ENCODE peak calls at places on chromosomes 16 and 17, in four cellular contexts. W is kidney; J is CD4-positive, CD25-positive, alpha-beta regulatory T cell; U is GM23248. E is an unnamed sample.

GRCh38 chr17:2062571-2063183 is 7.8 kb downstream of the HIC1 start:
- DNase-seq in J (no peak), W (peak), U (peak), E (peak)

GRCh38 chr17:65515959-65516948 is 45.2 kb downstream of the AXIN2 start:
- DNase-seq in J (no peak), W (no peak), U (peak), E (peak)

GRCh38 chr17:3843935-3844516 is 2.0 kb downstream of the NCBP3 start:
- DNase-seq in U (peak), J (no peak), W (no peak), E (peak)

GRCh38 chr17:45384047-45384799 is 48.4 kb downstream of the ARHGAP27 start:
- DNase-seq in W (no peak), J (no peak), U (no peak), E (no peak)

GRCh38 chr17:67620088-67620487 is 97.6 kb upstream of the NOL11 start:
- DNase-seq in J (no peak), W (no peak), U (no peak), E (no peak)

GRCh38 chr16:7318661-7319060 is 14.0 kb upstream of the RBFOX1 start:
- DNase-seq in U (no peak), J (no peak), W (no peak), E (no peak)

GRCh38 chr16:70649300-70649699 is 2.9 kb downstream of the IL34 start:
- DNase-seq in J (no peak), W (no peak), U (peak), E (peak)

GRCh38 chr17:40547079-40547784 is 18.0 kb downstream of the CCR7 start:
- DNase-seq in U (no peak), J (no peak), W (no peak), E (no peak)

GRCh38 chr16:67149276-67150057 is 1.3 kb downstream of the B3GNT9 start:
- DNase-seq in U (no peak), W (peak), J (no peak), E (no peak)
- H3K4me3 ChIP-seq in U (peak), W (no peak), J (no peak), E (peak)

GRCh38 chr17:10622610-10623485 is 34.3 kb downstream of the MYH3 start:
- DNase-seq in U (no peak), W (no peak), J (no peak), E (no peak)
- H3K4me3 ChIP-seq in U (no peak), W (no peak), J (no peak), E (no peak)

GRCh38 chr17:27559506-27559931 is 71.5 kb upstream of the LGALS9 start:
- DNase-seq in U (peak), W (peak), J (no peak), E (peak)
- H3K4me3 ChIP-seq in U (peak), W (no peak), J (no peak), E (peak)

DNA sequence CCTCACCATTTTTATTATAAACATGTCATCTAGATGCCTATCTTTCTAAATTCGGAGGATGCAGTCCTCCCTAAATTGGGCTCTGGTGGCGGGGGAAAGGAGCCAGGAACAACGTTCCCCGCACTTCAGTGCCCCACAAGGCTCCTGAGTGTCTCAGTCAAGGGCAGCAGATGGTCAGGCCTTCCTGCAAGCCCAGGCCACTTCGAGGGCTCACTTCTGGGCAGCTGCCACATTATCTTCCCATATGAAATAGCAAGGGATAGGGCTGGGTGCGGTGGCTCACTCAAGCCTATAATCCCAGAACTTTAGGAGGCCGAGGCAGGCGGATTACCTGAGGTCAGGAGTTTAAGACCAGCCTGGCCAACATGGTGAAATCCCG is 32.3 kb downstream of the FBXO31 start:
- DNase-seq in J (no peak), W (no peak), U (no peak), E (peak)
- H3K4me3 ChIP-seq in J (no peak), W (no peak), U (peak), E (no peak)

DNA sequence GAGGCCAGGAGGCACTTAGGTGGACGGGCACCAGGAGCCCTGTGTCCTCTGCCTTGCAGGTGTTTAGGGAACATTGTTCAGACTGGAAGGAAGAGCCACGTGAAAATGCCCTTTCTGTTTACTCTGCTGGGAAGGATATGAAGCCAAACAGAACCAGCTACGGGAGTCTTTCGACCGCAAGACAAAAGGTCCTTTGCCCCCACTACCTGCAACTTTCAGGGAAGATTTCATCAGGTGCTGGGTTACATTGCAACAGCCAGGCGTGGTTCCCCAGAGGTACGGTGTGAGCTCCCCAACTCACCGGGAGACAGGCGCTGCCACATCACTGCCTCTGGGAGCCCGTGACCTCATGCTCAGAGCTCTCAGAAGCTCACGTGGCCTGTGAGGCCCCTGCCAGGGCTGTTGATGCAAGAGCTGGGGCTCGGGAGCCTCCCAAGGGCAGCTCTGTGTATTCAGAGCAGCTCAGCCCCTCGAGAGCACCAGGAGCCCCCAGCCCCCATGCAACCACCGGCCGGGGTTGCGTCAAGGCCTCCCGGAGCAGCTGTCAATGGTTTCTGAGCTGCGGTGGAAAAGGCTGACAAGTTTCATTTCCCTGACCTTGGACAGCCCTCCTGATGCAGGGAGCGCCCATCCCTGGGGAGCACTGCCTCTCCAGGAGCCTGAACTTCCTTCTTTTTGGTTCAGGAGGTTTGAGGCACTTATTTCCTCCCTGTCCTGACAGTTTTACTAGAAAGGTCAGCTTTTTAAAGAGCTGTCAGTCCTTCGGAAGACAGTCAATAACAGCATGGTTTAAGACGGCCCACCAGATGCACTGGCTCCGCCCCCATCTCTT is 42.1 kb downstream of the TBC1D16 start:
- DNase-seq in J (no peak), W (peak), U (peak), E (peak)
- H3K4me3 ChIP-seq in J (no peak), W (no peak), U (peak), E (peak)

GRCh38 chr16:23195415-23195978 is 13.0 kb downstream of the SCNN1G start:
- DNase-seq in U (no peak), W (no peak), J (no peak), E (no peak)

GRCh38 chr16:23194497-23195221 is 12.1 kb downstream of the SCNN1G start:
- DNase-seq in J (no peak), U (no peak), W (no peak), E (no peak)

GRCh38 chr16:23202166-23202565 is 19.6 kb downstream of the SCNN1G start:
- DNase-seq in W (no peak), J (no peak), U (no peak), E (no peak)

DNA sequence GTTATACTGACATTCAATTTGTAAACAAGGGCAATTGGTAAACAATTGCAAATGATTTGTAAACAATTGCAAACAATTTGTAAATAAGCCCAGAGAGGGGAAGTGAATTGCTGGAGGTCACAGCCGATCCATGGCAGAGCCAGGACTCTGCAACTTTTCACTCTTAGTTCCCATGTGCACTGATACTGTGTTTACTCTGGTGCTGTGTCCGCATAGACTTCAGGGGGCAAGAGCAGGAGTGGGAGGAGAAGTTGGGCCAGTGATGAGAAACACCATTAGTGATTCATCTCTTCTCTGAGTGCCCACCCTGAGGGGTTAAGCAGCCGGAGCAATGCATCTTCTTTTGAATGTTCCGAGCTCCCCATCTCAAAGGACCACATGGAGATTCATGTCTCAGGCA is 14.0 kb downstream of the SCNN1G start:
- DNase-seq in W (no peak), J (no peak), U (no peak), E (no peak)
- H3K4me3 ChIP-seq in W (no peak), J (no peak), U (no peak), E (no peak)